ENCODE peak calls at places on chromosome 2, in nine cellular contexts. One of them, this sample, is unnamed.
A peak's percentile ranks its signal among the peaks of the same experiment; 100 is the strongest.

GRCh38 chr2:240463866-240464481 is 28.5 kb downstream of the GPC1 start:
- DNase-seq in AG10803: no peak
- DNase-seq in GM23338: no peak
- DNase-seq in spleen: peak; percentile 69
- DNase-seq in OCI-LY7: no peak
- DNase-seq in CD8-positive, alpha-beta T cell: no peak
- DNase-seq in tibial artery: no peak
- DNase-seq in mammary epithelial cell: no peak
- DNase-seq in fibroblast of lung: no peak
- DNase-seq in this sample: no peak

GRCh38 chr2:100880730-100881129 is 60.8 kb downstream of the NPAS2 start:
- DNase-seq in AG10803: no peak
- DNase-seq in GM23338: no peak
- DNase-seq in spleen: no peak
- DNase-seq in OCI-LY7: no peak
- DNase-seq in CD8-positive, alpha-beta T cell: no peak
- DNase-seq in tibial artery: no peak
- DNase-seq in mammary epithelial cell: no peak
- DNase-seq in fibroblast of lung: no peak
- DNase-seq in this sample: peak; percentile 31

GRCh38 chr2:128641421-128642095 is 322.9 kb upstream of the HS6ST1 start:
- DNase-seq in AG10803: no peak
- DNase-seq in GM23338: no peak
- DNase-seq in spleen: peak; percentile 47
- DNase-seq in OCI-LY7: no peak
- DNase-seq in CD8-positive, alpha-beta T cell: peak; percentile 8
- DNase-seq in tibial artery: peak; percentile 34
- DNase-seq in mammary epithelial cell: no peak
- DNase-seq in fibroblast of lung: no peak
- DNase-seq in this sample: no peak

GRCh38 chr2:24566209-24566608 is 75.2 kb downstream of the NCOA1 start:
- DNase-seq in AG10803: no peak
- DNase-seq in GM23338: no peak
- DNase-seq in spleen: no peak
- DNase-seq in OCI-LY7: no peak
- DNase-seq in CD8-positive, alpha-beta T cell: no peak
- DNase-seq in tibial artery: no peak
- DNase-seq in mammary epithelial cell: no peak
- DNase-seq in fibroblast of lung: no peak
- DNase-seq in this sample: no peak

GRCh38 chr2:234864518-234864917 is 87.3 kb upstream of the SH3BP4 start:
- DNase-seq in AG10803: no peak
- DNase-seq in GM23338: no peak
- DNase-seq in spleen: no peak
- DNase-seq in OCI-LY7: no peak
- DNase-seq in CD8-positive, alpha-beta T cell: no peak
- DNase-seq in tibial artery: no peak
- DNase-seq in mammary epithelial cell: no peak
- DNase-seq in fibroblast of lung: no peak
- DNase-seq in this sample: no peak

GRCh38 chr2:75453696-75454095 is 107.0 kb downstream of the EVA1A start:
- DNase-seq in AG10803: no peak
- DNase-seq in GM23338: no peak
- DNase-seq in spleen: no peak
- DNase-seq in OCI-LY7: no peak
- DNase-seq in CD8-positive, alpha-beta T cell: no peak
- DNase-seq in tibial artery: no peak
- DNase-seq in mammary epithelial cell: no peak
- DNase-seq in fibroblast of lung: no peak
- DNase-seq in this sample: no peak

GRCh38 chr2:192216336-192216735 is 21.6 kb upstream of the TMEFF2 start:
- DNase-seq in AG10803: no peak
- DNase-seq in GM23338: no peak
- DNase-seq in spleen: no peak
- DNase-seq in OCI-LY7: no peak
- DNase-seq in CD8-positive, alpha-beta T cell: no peak
- DNase-seq in tibial artery: no peak
- DNase-seq in mammary epithelial cell: no peak
- DNase-seq in fibroblast of lung: no peak
- DNase-seq in this sample: no peak

GRCh38 chr2:11864724-11865123 is 118.3 kb downstream of the LPIN1 start:
- DNase-seq in AG10803: no peak
- DNase-seq in GM23338: no peak
- DNase-seq in spleen: peak; percentile 22
- DNase-seq in OCI-LY7: no peak
- DNase-seq in CD8-positive, alpha-beta T cell: no peak
- DNase-seq in tibial artery: no peak
- DNase-seq in mammary epithelial cell: no peak
- DNase-seq in fibroblast of lung: no peak
- DNase-seq in this sample: no peak

GRCh38 chr2:24021122-24021998 is 11.5 kb downstream of the MFSD2B start:
- DNase-seq in AG10803: no peak
- DNase-seq in GM23338: peak; percentile 87
- DNase-seq in spleen: peak; percentile 74
- DNase-seq in OCI-LY7: peak; percentile 44
- DNase-seq in CD8-positive, alpha-beta T cell: no peak
- DNase-seq in tibial artery: no peak
- DNase-seq in mammary epithelial cell: peak; percentile 79
- DNase-seq in fibroblast of lung: no peak
- DNase-seq in this sample: no peak

GRCh38 chr2:213238753-213239591 is 45.3 kb upstream of the SPAG16 start:
- DNase-seq in AG10803: peak; percentile 95
- DNase-seq in GM23338: no peak
- DNase-seq in spleen: no peak
- DNase-seq in OCI-LY7: no peak
- DNase-seq in CD8-positive, alpha-beta T cell: peak; percentile 11
- DNase-seq in tibial artery: no peak
- DNase-seq in mammary epithelial cell: peak; percentile 74
- DNase-seq in fibroblast of lung: peak; percentile 96
- DNase-seq in this sample: peak; percentile 81

GRCh38 chr2:225177098-225177497 is 134.8 kb upstream of the DOCK10 start:
- DNase-seq in AG10803: peak; percentile 71
- DNase-seq in GM23338: no peak
- DNase-seq in spleen: no peak
- DNase-seq in OCI-LY7: no peak
- DNase-seq in CD8-positive, alpha-beta T cell: no peak
- DNase-seq in tibial artery: no peak
- DNase-seq in mammary epithelial cell: peak; percentile 72
- DNase-seq in fibroblast of lung: peak; percentile 80
- DNase-seq in this sample: no peak

DNA sequence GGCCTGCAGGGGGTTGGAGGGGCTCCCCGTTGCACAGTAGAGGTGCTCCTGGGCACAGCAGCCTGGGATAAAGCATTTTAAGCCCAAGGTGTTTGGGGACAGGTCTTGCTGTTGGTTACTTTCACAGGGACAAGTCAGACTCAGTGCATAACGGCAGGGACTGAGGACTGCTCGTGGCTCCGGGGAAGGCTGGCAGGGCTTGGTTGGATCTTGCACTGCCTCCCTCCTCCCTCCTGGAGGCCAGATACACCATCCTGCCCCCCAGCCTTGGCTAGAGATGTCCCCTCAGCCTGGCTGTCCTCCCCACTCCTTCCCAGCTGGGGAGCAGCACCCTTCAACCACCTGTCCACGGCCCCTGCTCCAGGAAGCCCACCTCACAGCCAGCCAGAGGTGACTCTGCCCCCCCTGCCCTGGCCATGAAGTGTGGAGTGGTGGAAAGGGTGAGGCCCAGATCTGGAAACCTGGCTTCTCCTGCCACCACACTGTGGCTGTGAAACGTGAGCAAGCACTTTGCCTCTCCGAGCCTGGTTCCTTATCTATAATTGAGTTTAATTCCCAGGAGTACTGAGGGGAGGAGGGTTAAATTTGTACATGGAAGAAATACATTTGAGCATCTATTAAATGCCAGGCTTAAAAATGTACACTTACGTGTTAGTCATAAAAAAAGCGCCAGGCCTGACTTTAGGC is 67.1 kb upstream of the TAF1B start:
- DNase-seq in AG10803: no peak
- DNase-seq in GM23338: no peak
- DNase-seq in spleen: peak; percentile 51
- DNase-seq in OCI-LY7: no peak
- DNase-seq in CD8-positive, alpha-beta T cell: no peak
- DNase-seq in tibial artery: peak; percentile 50
- DNase-seq in mammary epithelial cell: no peak
- DNase-seq in fibroblast of lung: no peak
- DNase-seq in this sample: no peak
- H3K4me3 ChIP-seq in AG10803: no peak overlapping the region
- H3K4me3 ChIP-seq in GM23338: no peak overlapping the region
- H3K4me3 ChIP-seq in spleen: no peak overlapping the region
- H3K4me3 ChIP-seq in OCI-LY7: no peak overlapping the region
- H3K4me3 ChIP-seq in CD8-positive, alpha-beta T cell: no peak overlapping the region
- H3K4me3 ChIP-seq in tibial artery: no peak overlapping the region
- H3K4me3 ChIP-seq in mammary epithelial cell: no peak overlapping the region
- H3K4me3 ChIP-seq in fibroblast of lung: no peak overlapping the region
- H3K4me3 ChIP-seq in this sample: no peak overlapping the region

DNA sequence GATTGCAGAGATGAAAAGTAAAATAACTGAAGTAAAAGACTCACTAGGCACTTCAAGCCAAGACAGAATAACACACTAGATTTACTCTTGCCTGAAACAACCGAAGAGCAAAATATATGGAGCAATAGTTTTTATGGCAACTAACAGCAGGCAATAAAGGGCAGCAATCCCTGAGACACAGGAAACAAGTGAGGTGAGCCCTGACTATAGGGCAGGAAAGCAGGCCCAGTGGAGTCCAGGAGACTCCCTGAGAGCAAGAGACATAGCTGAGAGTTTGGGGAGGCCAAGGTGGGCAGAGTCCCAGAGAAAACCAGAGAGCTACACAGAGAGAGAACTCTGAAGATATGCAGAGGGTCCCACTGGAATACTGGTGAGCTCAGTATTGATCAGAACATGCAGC is 18.8 kb downstream of the FARSB start:
- DNase-seq in AG10803: no peak
- DNase-seq in GM23338: no peak
- DNase-seq in spleen: no peak
- DNase-seq in OCI-LY7: no peak
- DNase-seq in CD8-positive, alpha-beta T cell: no peak
- DNase-seq in tibial artery: no peak
- DNase-seq in mammary epithelial cell: no peak
- DNase-seq in fibroblast of lung: no peak
- DNase-seq in this sample: no peak
- H3K4me3 ChIP-seq in AG10803: no peak overlapping the region
- H3K4me3 ChIP-seq in GM23338: no peak overlapping the region
- H3K4me3 ChIP-seq in spleen: no peak overlapping the region
- H3K4me3 ChIP-seq in OCI-LY7: no peak overlapping the region
- H3K4me3 ChIP-seq in CD8-positive, alpha-beta T cell: no peak overlapping the region
- H3K4me3 ChIP-seq in tibial artery: no peak overlapping the region
- H3K4me3 ChIP-seq in mammary epithelial cell: no peak overlapping the region
- H3K4me3 ChIP-seq in fibroblast of lung: no peak overlapping the region
- H3K4me3 ChIP-seq in this sample: no peak overlapping the region

GRCh38 chr2:149586063-149586462 is 1.5 kb downstream of the MMADHC start:
- DNase-seq in AG10803: no peak
- DNase-seq in GM23338: no peak
- DNase-seq in spleen: no peak
- DNase-seq in OCI-LY7: peak; percentile 25
- DNase-seq in CD8-positive, alpha-beta T cell: no peak
- DNase-seq in tibial artery: no peak
- DNase-seq in mammary epithelial cell: no peak
- DNase-seq in fibroblast of lung: no peak
- DNase-seq in this sample: no peak
- H3K4me3 ChIP-seq in AG10803: peak overlapping the region; percentile 93
- H3K4me3 ChIP-seq in GM23338: peak overlapping the region; percentile 79
- H3K4me3 ChIP-seq in spleen: peak overlapping the region; percentile 53
- H3K4me3 ChIP-seq in OCI-LY7: peak overlapping the region; percentile 94
- H3K4me3 ChIP-seq in CD8-positive, alpha-beta T cell: peak overlapping the region; percentile 86
- H3K4me3 ChIP-seq in tibial artery: peak overlapping the region; percentile 84
- H3K4me3 ChIP-seq in mammary epithelial cell: peak overlapping the region; percentile 98
- H3K4me3 ChIP-seq in fibroblast of lung: peak overlapping the region; percentile 76
- H3K4me3 ChIP-seq in this sample: peak overlapping the region; percentile 80

DNA sequence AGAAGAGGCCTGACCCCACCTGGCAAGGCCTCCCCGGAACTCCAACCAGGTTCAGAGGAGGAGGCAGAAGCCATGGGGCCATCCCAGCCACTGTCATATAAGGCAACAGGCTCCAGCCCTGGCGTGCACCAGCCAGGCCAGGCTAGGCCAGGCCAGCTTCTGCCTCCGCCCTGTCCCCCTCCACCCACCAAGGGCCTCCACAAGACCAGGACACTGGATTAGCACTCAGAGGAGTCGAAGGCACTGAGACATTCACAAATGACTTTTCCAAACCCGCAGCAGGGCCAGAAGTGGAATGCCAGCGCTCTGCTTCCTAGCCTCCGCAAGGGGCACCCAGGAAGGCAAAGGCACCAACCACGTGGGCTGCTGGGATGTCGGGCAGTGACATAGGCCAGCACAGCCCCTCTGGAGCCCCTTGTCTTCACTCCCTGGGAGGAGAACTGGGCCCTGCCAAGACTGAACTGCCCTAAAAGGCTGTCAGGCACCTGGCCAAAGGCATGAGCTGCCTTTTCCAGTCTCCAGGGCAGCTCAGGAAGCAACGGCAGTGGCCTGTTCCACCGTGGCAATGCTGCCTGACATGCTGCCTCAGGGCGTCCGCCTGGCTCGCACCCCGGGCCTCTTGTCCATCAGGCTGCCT is 37.6 kb upstream of the SEMA4C start:
- DNase-seq in AG10803: peak; percentile 81
- DNase-seq in GM23338: peak; percentile 65
- DNase-seq in spleen: no peak
- DNase-seq in OCI-LY7: no peak
- DNase-seq in CD8-positive, alpha-beta T cell: no peak
- DNase-seq in tibial artery: peak; percentile 98
- DNase-seq in mammary epithelial cell: no peak
- DNase-seq in fibroblast of lung: peak; percentile 70
- DNase-seq in this sample: no peak
- H3K4me3 ChIP-seq in AG10803: peak overlapping the region; percentile 31
- H3K4me3 ChIP-seq in GM23338: no peak overlapping the region
- H3K4me3 ChIP-seq in spleen: no peak overlapping the region
- H3K4me3 ChIP-seq in OCI-LY7: no peak overlapping the region
- H3K4me3 ChIP-seq in CD8-positive, alpha-beta T cell: no peak overlapping the region
- H3K4me3 ChIP-seq in tibial artery: peak overlapping the region; percentile 42
- H3K4me3 ChIP-seq in mammary epithelial cell: no peak overlapping the region
- H3K4me3 ChIP-seq in fibroblast of lung: no peak overlapping the region
- H3K4me3 ChIP-seq in this sample: no peak overlapping the region